ENCODE peak calls at places on chromosomes 3 and 15, in seven cellular contexts. One of them, this sample, is unnamed. For H3K36me3, the result is how much of the 10 kb centered on the place peaks cover.

GRCh38 chr3:181189556-181189955 is 200.0 kb upstream of the DNAJC19 start:
- DNase-seq in testis: no peak
- DNase-seq in psoas muscle: no peak
- DNase-seq in esophagus squamous epithelium: no peak
- DNase-seq in bronchial epithelial cell: no peak
- DNase-seq in upper lobe of left lung: no peak
- DNase-seq in colonic mucosa: no peak
- DNase-seq in this sample: no peak

GRCh38 chr3:186713499-186713898 is 3.7 kb upstream of the KNG1 start:
- DNase-seq in testis: no peak
- DNase-seq in psoas muscle: no peak
- DNase-seq in esophagus squamous epithelium: no peak
- DNase-seq in bronchial epithelial cell: no peak
- DNase-seq in upper lobe of left lung: no peak
- DNase-seq in colonic mucosa: no peak
- DNase-seq in this sample: no peak

GRCh38 chr3:14142567-14143270 is 17.9 kb downstream of the TMEM43 start:
- DNase-seq in testis: no peak
- DNase-seq in psoas muscle: no peak
- DNase-seq in esophagus squamous epithelium: no peak
- DNase-seq in bronchial epithelial cell: peak
- DNase-seq in upper lobe of left lung: no peak
- DNase-seq in colonic mucosa: no peak
- DNase-seq in this sample: peak

GRCh38 chr3:16151109-16151508 is 23.4 kb upstream of the GALNT15 start:
- DNase-seq in testis: peak
- DNase-seq in psoas muscle: peak
- DNase-seq in esophagus squamous epithelium: no peak
- DNase-seq in bronchial epithelial cell: peak
- DNase-seq in upper lobe of left lung: peak
- DNase-seq in colonic mucosa: peak
- DNase-seq in this sample: peak

GRCh38 chr3:70433091-70433490 is 120.7 kb upstream of the MDFIC2 start:
- DNase-seq in testis: no peak
- DNase-seq in psoas muscle: no peak
- DNase-seq in esophagus squamous epithelium: no peak
- DNase-seq in bronchial epithelial cell: peak
- DNase-seq in upper lobe of left lung: no peak
- DNase-seq in colonic mucosa: no peak
- DNase-seq in this sample: no peak

GRCh38 chr3:65856907-65857306 is 181.8 kb downstream of the MAGI1 start:
- DNase-seq in testis: no peak
- DNase-seq in psoas muscle: no peak
- DNase-seq in esophagus squamous epithelium: no peak
- DNase-seq in bronchial epithelial cell: no peak
- DNase-seq in upper lobe of left lung: no peak
- DNase-seq in colonic mucosa: no peak
- DNase-seq in this sample: no peak

GRCh38 chr15:52008698-52009434 is 10.2 kb upstream of the MAPK6 start:
- DNase-seq in testis: no peak
- DNase-seq in psoas muscle: no peak
- DNase-seq in esophagus squamous epithelium: no peak
- DNase-seq in bronchial epithelial cell: peak
- DNase-seq in upper lobe of left lung: no peak
- DNase-seq in colonic mucosa: no peak
- DNase-seq in this sample: no peak

GRCh38 chr3:157029365-157029790 is 130.6 kb downstream of the CCNL1 start:
- DNase-seq in testis: no peak
- DNase-seq in psoas muscle: no peak
- DNase-seq in esophagus squamous epithelium: no peak
- DNase-seq in bronchial epithelial cell: no peak
- DNase-seq in upper lobe of left lung: no peak
- DNase-seq in colonic mucosa: no peak
- DNase-seq in this sample: no peak

GRCh38 chr3:107227091-107227490 is 150.1 kb upstream of the CCDC54 start:
- DNase-seq in testis: no peak
- DNase-seq in psoas muscle: no peak
- DNase-seq in esophagus squamous epithelium: no peak
- DNase-seq in bronchial epithelial cell: no peak
- DNase-seq in upper lobe of left lung: no peak
- DNase-seq in colonic mucosa: no peak
- DNase-seq in this sample: no peak

GRCh38 chr15:76366714-76367113 is 30.1 kb downstream of the ISL2 start:
- DNase-seq in testis: no peak
- DNase-seq in psoas muscle: no peak
- DNase-seq in esophagus squamous epithelium: no peak
- DNase-seq in bronchial epithelial cell: no peak
- DNase-seq in upper lobe of left lung: no peak
- DNase-seq in colonic mucosa: peak
- DNase-seq in this sample: no peak

GRCh38 chr15:77546050-77546501 is 86.6 kb downstream of the LINGO1 start:
- DNase-seq in testis: peak
- DNase-seq in psoas muscle: no peak
- DNase-seq in esophagus squamous epithelium: no peak
- DNase-seq in bronchial epithelial cell: peak
- DNase-seq in upper lobe of left lung: no peak
- DNase-seq in colonic mucosa: no peak
- DNase-seq in this sample: no peak

GRCh38 chr3:48594431-48595049 is 589 bp downstream of the COL7A1 start:
- DNase-seq in testis: no peak
- DNase-seq in psoas muscle: no peak
- DNase-seq in esophagus squamous epithelium: no peak
- DNase-seq in bronchial epithelial cell: no peak
- DNase-seq in upper lobe of left lung: no peak
- DNase-seq in colonic mucosa: no peak
- DNase-seq in this sample: no peak

GRCh38 chr15:60118146-60118545 is 114.0 kb downstream of the FOXB1 start:
- DNase-seq in testis: no peak
- DNase-seq in psoas muscle: no peak
- DNase-seq in esophagus squamous epithelium: no peak
- DNase-seq in bronchial epithelial cell: no peak
- DNase-seq in upper lobe of left lung: no peak
- DNase-seq in colonic mucosa: no peak
- DNase-seq in this sample: no peak

GRCh38 chr3:24622138-24622537 is 127.5 kb upstream of the THRB start:
- DNase-seq in testis: no peak
- DNase-seq in psoas muscle: no peak
- DNase-seq in esophagus squamous epithelium: no peak
- DNase-seq in bronchial epithelial cell: peak
- DNase-seq in upper lobe of left lung: no peak
- DNase-seq in colonic mucosa: no peak
- DNase-seq in this sample: no peak

GRCh38 chr15:71366926-71367325 is 251.7 kb downstream of the THSD4 start:
- DNase-seq in testis: no peak
- DNase-seq in psoas muscle: no peak
- DNase-seq in esophagus squamous epithelium: no peak
- DNase-seq in bronchial epithelial cell: no peak
- DNase-seq in upper lobe of left lung: no peak
- DNase-seq in colonic mucosa: no peak
- DNase-seq in this sample: no peak

GRCh38 chr3:35654471-35654870 is 15.1 kb downstream of the ARPP21 start:
- DNase-seq in testis: no peak
- DNase-seq in psoas muscle: no peak
- DNase-seq in esophagus squamous epithelium: no peak
- DNase-seq in bronchial epithelial cell: no peak
- DNase-seq in upper lobe of left lung: no peak
- DNase-seq in colonic mucosa: no peak
- DNase-seq in this sample: no peak

GRCh38 chr3:146187334-146187950 is 26.5 kb upstream of the PLOD2 start:
- DNase-seq in testis: peak
- DNase-seq in psoas muscle: no peak
- DNase-seq in esophagus squamous epithelium: no peak
- DNase-seq in bronchial epithelial cell: peak
- DNase-seq in upper lobe of left lung: no peak
- DNase-seq in colonic mucosa: peak
- DNase-seq in this sample: no peak

GRCh38 chr3:52615178-52615577 is 70.5 kb downstream of the PBRM1 start:
- DNase-seq in testis: no peak
- DNase-seq in psoas muscle: no peak
- DNase-seq in esophagus squamous epithelium: no peak
- DNase-seq in bronchial epithelial cell: no peak
- DNase-seq in upper lobe of left lung: no peak
- DNase-seq in colonic mucosa: no peak
- DNase-seq in this sample: no peak

GRCh38 chr3:52620580-52620979 is 65.1 kb downstream of the PBRM1 start:
- DNase-seq in testis: no peak
- DNase-seq in psoas muscle: no peak
- DNase-seq in esophagus squamous epithelium: no peak
- DNase-seq in bronchial epithelial cell: no peak
- DNase-seq in upper lobe of left lung: no peak
- DNase-seq in colonic mucosa: no peak
- DNase-seq in this sample: no peak

GRCh38 chr3:52609316-52609815 is 73.0 kb downstream of the UQCC5 start:
- DNase-seq in testis: no peak
- DNase-seq in psoas muscle: no peak
- DNase-seq in esophagus squamous epithelium: no peak
- DNase-seq in bronchial epithelial cell: peak
- DNase-seq in upper lobe of left lung: no peak
- DNase-seq in colonic mucosa: no peak
- DNase-seq in this sample: no peak

GRCh38 chr3:52614689-52615088 is 71.0 kb downstream of the PBRM1 start:
- DNase-seq in testis: no peak
- DNase-seq in psoas muscle: no peak
- DNase-seq in esophagus squamous epithelium: no peak
- DNase-seq in bronchial epithelial cell: no peak
- DNase-seq in upper lobe of left lung: no peak
- DNase-seq in colonic mucosa: no peak
- DNase-seq in this sample: no peak
- H3K36me3 ChIP-seq in testis: under half
- H3K36me3 ChIP-seq in psoas muscle: half or more
- H3K36me3 ChIP-seq in esophagus squamous epithelium: under half
- H3K36me3 ChIP-seq in bronchial epithelial cell: under half
- H3K36me3 ChIP-seq in upper lobe of left lung: half or more
- H3K36me3 ChIP-seq in colonic mucosa: under half
- H3K36me3 ChIP-seq in this sample: under half

DNA sequence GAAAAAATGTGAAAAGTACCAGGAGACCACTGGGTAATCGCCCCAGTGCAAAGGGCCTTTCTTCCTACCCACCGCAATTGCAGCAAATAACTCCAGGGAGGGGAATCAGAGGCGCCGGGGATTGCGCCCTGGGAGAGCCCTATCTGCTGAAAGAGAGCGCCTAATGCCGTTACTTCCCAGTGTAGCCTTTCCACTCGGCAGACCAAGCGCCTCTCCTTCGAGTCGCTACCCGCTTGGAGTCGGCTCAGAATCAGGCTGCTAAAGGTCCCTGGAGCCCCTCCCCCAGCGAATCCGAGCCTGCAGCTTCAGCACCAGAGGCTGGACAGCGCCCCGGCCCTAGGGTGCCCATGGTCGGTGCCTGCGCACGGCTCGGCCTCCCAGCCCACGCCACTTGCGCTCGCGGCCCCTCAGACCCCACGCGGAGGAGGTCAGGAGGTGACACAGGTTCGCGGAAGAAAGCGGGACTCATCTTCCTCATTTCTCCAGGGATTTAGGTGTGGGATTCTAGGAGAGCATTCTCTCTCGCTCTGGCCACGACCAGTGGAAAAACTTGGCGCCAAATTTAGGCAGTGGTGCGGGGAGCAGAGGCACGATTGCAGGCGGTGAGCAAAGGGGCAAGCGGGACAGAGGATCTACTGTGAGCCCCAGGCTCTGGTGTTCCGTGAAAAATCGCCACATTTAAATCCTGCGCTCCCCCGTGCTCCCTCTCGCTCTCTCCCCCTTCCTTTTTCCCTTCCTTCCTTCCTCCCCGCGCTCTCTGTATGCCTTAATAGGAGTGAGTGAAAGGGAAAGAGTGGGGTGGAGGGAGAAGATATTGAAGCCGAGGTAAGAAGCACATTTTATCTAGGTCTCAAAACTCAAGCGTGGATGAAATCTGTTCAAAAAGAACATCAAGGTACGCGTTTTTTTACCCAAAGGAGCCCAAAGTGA is 15.4 kb upstream of the AEN start:
- DNase-seq in testis: peak
- DNase-seq in psoas muscle: peak
- DNase-seq in esophagus squamous epithelium: no peak
- DNase-seq in bronchial epithelial cell: no peak
- DNase-seq in upper lobe of left lung: no peak
- DNase-seq in colonic mucosa: no peak
- DNase-seq in this sample: no peak
- H3K4me3 ChIP-seq in testis: peak
- H3K4me3 ChIP-seq in psoas muscle: no peak
- H3K4me3 ChIP-seq in esophagus squamous epithelium: no peak
- H3K4me3 ChIP-seq in bronchial epithelial cell: no peak
- H3K4me3 ChIP-seq in upper lobe of left lung: no peak
- H3K4me3 ChIP-seq in colonic mucosa: no peak
- H3K4me3 ChIP-seq in this sample: no peak

GRCh38 chr15:73869216-73869995 is 4.0 kb upstream of the TBC1D21 start:
- DNase-seq in testis: no peak
- DNase-seq in psoas muscle: no peak
- DNase-seq in esophagus squamous epithelium: no peak
- DNase-seq in bronchial epithelial cell: no peak
- DNase-seq in upper lobe of left lung: no peak
- DNase-seq in colonic mucosa: no peak
- DNase-seq in this sample: no peak

GRCh38 chr15:73867956-73868355 is 5.4 kb upstream of the TBC1D21 start:
- DNase-seq in testis: peak
- DNase-seq in psoas muscle: no peak
- DNase-seq in esophagus squamous epithelium: no peak
- DNase-seq in bronchial epithelial cell: no peak
- DNase-seq in upper lobe of left lung: no peak
- DNase-seq in colonic mucosa: no peak
- DNase-seq in this sample: no peak

GRCh38 chr15:73872370-73872769 is 994 bp upstream of the TBC1D21 start:
- DNase-seq in testis: no peak
- DNase-seq in psoas muscle: no peak
- DNase-seq in esophagus squamous epithelium: no peak
- DNase-seq in bronchial epithelial cell: peak
- DNase-seq in upper lobe of left lung: no peak
- DNase-seq in colonic mucosa: no peak
- DNase-seq in this sample: no peak

GRCh38 chr15:73873456-73873855 is at the start of gene TBC1D21:
- DNase-seq in testis: no peak
- DNase-seq in psoas muscle: no peak
- DNase-seq in esophagus squamous epithelium: no peak
- DNase-seq in bronchial epithelial cell: no peak
- DNase-seq in upper lobe of left lung: no peak
- DNase-seq in colonic mucosa: no peak
- DNase-seq in this sample: no peak

GRCh38 chr15:73870700-73871408 is 2.5 kb upstream of the TBC1D21 start:
- DNase-seq in testis: peak
- DNase-seq in psoas muscle: peak
- DNase-seq in esophagus squamous epithelium: no peak
- DNase-seq in bronchial epithelial cell: peak
- DNase-seq in upper lobe of left lung: peak
- DNase-seq in colonic mucosa: no peak
- DNase-seq in this sample: no peak
- TF ChIP-seq CTCF in testis: no peak
- TF ChIP-seq CTCF in psoas muscle: no peak
- TF ChIP-seq CTCF in esophagus squamous epithelium: no peak
- TF ChIP-seq CTCF in bronchial epithelial cell: no peak
- TF ChIP-seq CTCF in upper lobe of left lung: no peak
- TF ChIP-seq CTCF in colonic mucosa: no peak
- TF ChIP-seq CTCF in this sample: no peak

DNA sequence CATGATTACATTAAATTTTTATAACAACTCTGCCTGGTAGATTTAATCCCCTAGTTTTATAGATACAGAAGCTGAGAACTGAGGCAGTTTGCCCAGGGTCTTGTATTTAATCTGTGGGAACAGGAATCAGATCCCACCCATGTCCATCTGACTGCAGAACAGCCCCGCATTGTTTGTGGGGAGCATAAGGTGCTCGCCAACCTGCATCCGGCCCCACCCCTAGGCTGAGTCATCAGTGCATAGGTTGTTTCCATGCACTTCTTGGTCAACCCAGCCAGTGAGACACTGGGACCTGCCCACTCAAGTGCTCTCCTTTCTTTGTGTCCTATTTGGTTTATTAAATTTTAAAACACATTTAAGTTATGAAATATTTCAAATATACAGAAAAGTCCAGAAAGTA is 266.2 kb downstream of the OPA1 start:
- DNase-seq in testis: no peak
- DNase-seq in psoas muscle: no peak
- DNase-seq in esophagus squamous epithelium: no peak
- DNase-seq in bronchial epithelial cell: peak
- DNase-seq in upper lobe of left lung: no peak
- DNase-seq in colonic mucosa: peak
- DNase-seq in this sample: no peak
- H3K36me3 ChIP-seq in testis: under half
- H3K36me3 ChIP-seq in psoas muscle: under half
- H3K36me3 ChIP-seq in esophagus squamous epithelium: under half
- H3K36me3 ChIP-seq in bronchial epithelial cell: under half
- H3K36me3 ChIP-seq in upper lobe of left lung: under half
- H3K36me3 ChIP-seq in colonic mucosa: under half
- H3K36me3 ChIP-seq in this sample: under half

This sample was measured in ascending aorta.